ENCODE peak calls at places on chromosomes 4 and X, in seven cellular contexts. N, Z, W, B, J, C and A are unnamed samples.

GRCh38 chr4:10655968-10656367 is 28.6 kb downstream of the CLNK start:
- DNase-seq in N (peak; percentile 88), Z (no peak), W (peak; percentile 72), B (no peak), J (peak; percentile 63), C (no peak), A (no peak)

GRCh38 chrX:30577362-30577961 is at the start of gene TASL:
- DNase-seq in N (no peak), Z (no peak), W (no peak), B (no peak), J (no peak), C (no peak), A (no peak)

GRCh38 chr4:108157655-108158054 is 11.1 kb downstream of the LEF1 start:
- DNase-seq in N (no peak), Z (no peak), W (no peak), B (no peak), J (no peak), C (no peak), A (no peak)

GRCh38 chr4:154551872-154552686 is 1.9 kb upstream of the PLRG1 start:
- DNase-seq in N (peak; percentile 82), Z (peak; percentile 69), W (peak; percentile 81), B (peak; percentile 58), J (peak; percentile 88), C (peak; percentile 54), A (peak; percentile 80)

GRCh38 chr4:119861731-119862130 is 204.9 kb downstream of the MAD2L1 start:
- DNase-seq in N (no peak), Z (no peak), W (no peak), B (no peak), J (peak; percentile 15), C (no peak), A (no peak)

GRCh38 chr4:106080376-106080775 is 185.1 kb downstream of the NPNT start:
- DNase-seq in N (peak; percentile 7), Z (no peak), W (no peak), B (no peak), J (no peak), C (no peak), A (no peak)

GRCh38 chrX:133699023-133699728 is 283.9 kb upstream of the GPC4 start:
- DNase-seq in N (no peak), Z (no peak), W (no peak), B (no peak), J (no peak), C (no peak), A (no peak)

GRCh38 chr4:76377481-76377901 is 43.5 kb downstream of the CCDC158 start:
- DNase-seq in N (no peak), Z (no peak), W (peak; percentile 20), B (peak; percentile 5), J (no peak), C (no peak), A (no peak)

GRCh38 chr4:121339824-121340223 is 41.0 kb downstream of the QRFPR start:
- DNase-seq in N (no peak), Z (no peak), W (no peak), B (no peak), J (no peak), C (no peak), A (peak; percentile 47)
- H2AK5ac ChIP-seq in N (no peak overlapping the region), Z (no peak overlapping the region), W (no peak overlapping the region), B (no peak overlapping the region), J (no peak overlapping the region), C (no peak overlapping the region), A (no peak overlapping the region)

GRCh38 chr4:3371581-3372001 is 70.2 kb upstream of the HGFAC start:
- DNase-seq in N (peak; percentile 21), Z (no peak), W (peak; percentile 11), B (no peak), J (no peak), C (peak; percentile 56), A (peak; percentile 56)
- H3K4me1 ChIP-seq in N (peaks cover 22% of the 10 kb centered on the region), Z (peaks cover 8% of the 10 kb centered on the region), W (peaks cover 54% of the 10 kb centered on the region), B (peaks cover 56% of the 10 kb centered on the region), J (no peaks in the 10 kb centered on the region), C (peaks cover 14% of the 10 kb centered on the region), A (peaks cover 15% of the 10 kb centered on the region)

GRCh38 chrX:50629774-50630173 is 159.1 kb upstream of the DGKK start:
- DNase-seq in N (no peak), Z (no peak), W (no peak), B (no peak), J (peak; percentile 93), C (no peak), A (no peak)
- H2AK5ac ChIP-seq in N (no peak overlapping the region), Z (no peak overlapping the region), W (no peak overlapping the region), B (no peak overlapping the region), J (no peak overlapping the region), C (no peak overlapping the region), A (no peak overlapping the region)

GRCh38 chr4:94407846-94408245 is 43.9 kb upstream of the PDLIM5 start:
- DNase-seq in N (peak; percentile 3), Z (no peak), W (no peak), B (no peak), J (peak; percentile 81), C (no peak), A (no peak)

GRCh38 chr4:94409947-94410346 is 41.8 kb upstream of the PDLIM5 start:
- DNase-seq in N (no peak), Z (no peak), W (peak; percentile 16), B (no peak), J (no peak), C (no peak), A (no peak)

GRCh38 chr4:94409375-94409679 is 42.4 kb upstream of the PDLIM5 start:
- DNase-seq in N (no peak), Z (no peak), W (no peak), B (no peak), J (no peak), C (no peak), A (no peak)

GRCh38 chr4:94408549-94409374 is 43.0 kb upstream of the PDLIM5 start:
- DNase-seq in N (peak; percentile 51), Z (no peak), W (peak; percentile 77), B (no peak), J (peak; percentile 95), C (no peak), A (peak; percentile 58)

DNA sequence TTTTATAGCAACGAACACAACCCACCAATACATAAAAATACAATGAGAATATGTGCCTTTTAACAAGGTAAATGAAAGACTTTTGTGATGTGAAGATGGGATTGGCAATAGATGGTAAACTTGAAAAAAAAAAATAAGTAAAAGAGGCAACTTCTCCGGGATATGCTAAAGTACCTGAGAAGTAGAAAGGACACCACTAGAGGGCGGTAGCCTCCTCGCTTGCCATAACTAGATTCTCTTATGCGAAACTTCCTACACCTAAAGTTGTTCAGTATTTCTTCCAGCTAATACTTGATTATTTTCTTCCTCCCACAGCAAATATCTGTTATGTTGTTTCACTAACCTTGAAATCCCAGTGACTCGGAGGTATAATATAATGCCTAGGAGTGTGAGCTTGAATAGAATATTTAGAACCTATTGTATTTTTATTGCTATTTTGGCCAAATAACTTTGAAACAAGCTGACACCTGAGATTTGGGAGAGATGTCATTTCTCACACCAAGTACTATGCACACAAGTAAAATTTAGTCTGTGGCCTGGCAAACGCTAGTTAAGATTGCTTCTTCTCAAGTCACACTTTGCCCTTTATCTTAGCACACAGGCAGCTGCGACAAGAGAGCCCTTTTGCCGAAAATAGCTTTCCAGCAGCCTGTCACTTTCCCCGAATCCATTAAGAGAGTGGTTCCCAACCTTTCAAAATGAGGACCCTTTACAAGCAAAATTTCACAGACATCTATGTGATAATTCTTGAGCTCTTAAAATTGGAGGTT is 44.9 kb upstream of the PDLIM5 start:
- DNase-seq in N (peak; percentile 88), Z (peak; percentile 51), W (peak; percentile 81), B (peak; percentile 61), J (peak; percentile 95), C (peak; percentile 60), A (peak; percentile 82)
- H3K4me1 ChIP-seq in N (peaks cover 2% of the 10 kb centered on the region), Z (no peaks in the 10 kb centered on the region), W (no peaks in the 10 kb centered on the region), B (no peaks in the 10 kb centered on the region), J (peaks cover 2% of the 10 kb centered on the region), C (no peaks in the 10 kb centered on the region), A (peaks cover 2% of the 10 kb centered on the region)

GRCh38 chr4:80252427-80252826 is 14.0 kb upstream of the FGF5 start:
- DNase-seq in N (no peak), Z (no peak), W (no peak), B (no peak), J (no peak), C (no peak), A (no peak)

GRCh38 chr4:80253510-80253909 is 13.0 kb upstream of the FGF5 start:
- DNase-seq in N (no peak), Z (no peak), W (no peak), B (no peak), J (no peak), C (no peak), A (no peak)

GRCh38 chr4:80254114-80254513 is 12.3 kb upstream of the FGF5 start:
- DNase-seq in N (no peak), Z (no peak), W (no peak), B (no peak), J (no peak), C (no peak), A (no peak)

GRCh38 chr4:80252953-80253352 is 13.5 kb upstream of the FGF5 start:
- DNase-seq in N (no peak), Z (no peak), W (no peak), B (no peak), J (peak; percentile 17), C (no peak), A (no peak)

DNA sequence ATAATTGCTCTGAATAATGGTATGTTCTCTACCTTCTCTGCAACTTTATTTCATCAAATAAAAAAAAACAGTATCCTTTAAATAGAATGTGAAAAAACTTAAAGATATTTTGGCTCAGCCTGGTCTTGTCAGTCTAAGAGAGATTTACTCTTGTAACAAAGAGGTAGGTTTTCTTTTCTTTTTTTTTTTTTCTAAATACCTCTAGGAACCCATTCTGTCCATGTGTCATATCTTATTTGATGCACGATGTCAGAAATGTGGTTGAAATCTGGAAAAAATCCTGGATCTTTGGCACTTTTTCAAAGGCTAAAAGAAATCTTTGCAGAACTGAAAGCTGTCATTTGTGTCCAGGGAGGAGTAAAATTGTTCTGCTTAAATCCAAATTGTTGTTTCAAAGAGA is 17.3 kb upstream of the FGF5 start:
- DNase-seq in N (no peak), Z (no peak), W (no peak), B (no peak), J (no peak), C (no peak), A (no peak)
- H2AK5ac ChIP-seq in N (no peak overlapping the region), Z (no peak overlapping the region), W (no peak overlapping the region), B (no peak overlapping the region), J (no peak overlapping the region), C (no peak overlapping the region), A (no peak overlapping the region)

GRCh38 chr4:1720163-1720983 is 750 bp downstream of the TMEM129 start:
- DNase-seq in N (peak; percentile 28), Z (peak; percentile 54), W (peak; percentile 63), B (peak; percentile 40), J (peak; percentile 31), C (peak; percentile 69), A (peak; percentile 61)
- H3K4me1 ChIP-seq in N (peaks cover 15% of the 10 kb centered on the region), Z (no peaks in the 10 kb centered on the region), W (peaks cover 43% of the 10 kb centered on the region), B (peaks cover 16% of the 10 kb centered on the region), J (peaks cover 18% of the 10 kb centered on the region), C (peaks cover 12% of the 10 kb centered on the region), A (peaks cover 5% of the 10 kb centered on the region)

DNA sequence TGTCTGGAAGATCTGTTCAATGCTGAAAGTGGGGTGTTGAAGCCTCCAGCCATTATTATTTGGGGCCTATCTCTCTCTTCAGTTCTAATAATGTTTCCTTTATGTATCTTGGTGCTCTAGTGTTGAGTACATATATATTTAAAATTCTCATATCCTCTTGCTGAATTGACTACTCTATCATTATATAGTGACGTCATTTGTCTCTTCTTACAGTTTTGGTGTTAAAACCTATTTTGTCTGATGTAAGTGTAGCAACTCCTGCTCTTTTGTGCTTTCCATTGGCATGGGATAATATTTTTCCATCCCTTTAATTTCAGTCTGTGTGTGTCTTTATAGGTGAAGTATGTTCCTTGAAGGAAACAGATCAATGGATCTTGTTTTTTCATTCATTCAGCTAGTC is 446.0 kb downstream of the FAM47A start:
- DNase-seq in N (no peak), Z (no peak), W (no peak), B (no peak), J (no peak), C (no peak), A (no peak)
- H2AK5ac ChIP-seq in N (no peak overlapping the region), Z (no peak overlapping the region), W (no peak overlapping the region), B (no peak overlapping the region), J (no peak overlapping the region), C (no peak overlapping the region), A (no peak overlapping the region)

GRCh38 chr4:147769386-147769785 is 37.5 kb downstream of the ARHGAP10 start:
- DNase-seq in N (no peak), Z (no peak), W (no peak), B (no peak), J (no peak), C (no peak), A (no peak)
- H3K4me1 ChIP-seq in N (peaks cover 16% of the 10 kb centered on the region), Z (no peaks in the 10 kb centered on the region), W (peaks cover 5% of the 10 kb centered on the region), B (no peaks in the 10 kb centered on the region), J (peaks cover 6% of the 10 kb centered on the region), C (no peaks in the 10 kb centered on the region), A (no peaks in the 10 kb centered on the region)